ENCODE peak calls at places on chromosomes 16 and 17, in five cellular contexts. One of them, this sample, is unnamed.

GRCh38 chr17:78130080-78130438 is 512 bp upstream of the TMC8 start:
- DNase-seq in endothelial cell of umbilical vein: no peak
- DNase-seq in SK-N-MC: no peak
- DNase-seq in K562: peak; percentile 73
- DNase-seq in HepG2: no peak
- DNase-seq in this sample: no peak

GRCh38 chr16:20801278-20801677 is 5.0 kb downstream of the ERI2 start:
- DNase-seq in SK-N-MC: no peak
- DNase-seq in K562: no peak
- DNase-seq in endothelial cell of umbilical vein: no peak
- DNase-seq in HepG2: no peak
- DNase-seq in this sample: no peak

GRCh38 chr17:72434991-72435618 is 314.3 kb downstream of the SOX9 start:
- DNase-seq in HepG2: no peak
- DNase-seq in endothelial cell of umbilical vein: no peak
- DNase-seq in K562: no peak
- DNase-seq in SK-N-MC: no peak
- DNase-seq in this sample: no peak

GRCh38 chr17:77332034-77332971 is 191.5 kb downstream of the SEC14L1 start:
- DNase-seq in K562: no peak
- DNase-seq in HepG2: no peak
- DNase-seq in SK-N-MC: no peak
- DNase-seq in endothelial cell of umbilical vein: no peak
- DNase-seq in this sample: no peak

GRCh38 chr16:56424791-56425438 is 430 bp downstream of the AMFR start:
- DNase-seq in SK-N-MC: no peak
- DNase-seq in K562: peak; percentile 44
- DNase-seq in HepG2: no peak
- DNase-seq in endothelial cell of umbilical vein: peak; percentile 40
- DNase-seq in this sample: no peak

GRCh38 chr17:42535400-42536047 is 517 bp upstream of the NAGLU start:
- DNase-seq in HepG2: no peak
- DNase-seq in K562: no peak
- DNase-seq in SK-N-MC: no peak
- DNase-seq in endothelial cell of umbilical vein: no peak
- DNase-seq in this sample: no peak

GRCh38 chr16:89709716-89710480 is 8.4 kb upstream of the SPATA2L start:
- DNase-seq in endothelial cell of umbilical vein: no peak
- DNase-seq in SK-N-MC: no peak
- DNase-seq in HepG2: no peak
- DNase-seq in K562: peak; percentile 45
- DNase-seq in this sample: no peak

GRCh38 chr17:14052886-14053615 is 16.3 kb upstream of the COX10 start:
- DNase-seq in K562: no peak
- DNase-seq in HepG2: peak; percentile 84
- DNase-seq in endothelial cell of umbilical vein: no peak
- DNase-seq in SK-N-MC: no peak
- DNase-seq in this sample: no peak

GRCh38 chr16:1613728-1614225 is 1.6 kb downstream of the CRAMP1 start:
- DNase-seq in endothelial cell of umbilical vein: no peak
- DNase-seq in HepG2: no peak
- DNase-seq in SK-N-MC: no peak
- DNase-seq in K562: peak; percentile 40
- DNase-seq in this sample: no peak

GRCh38 chr17:2814499-2815341 is 18.5 kb downstream of the RAP1GAP2 start:
- DNase-seq in K562: no peak
- DNase-seq in HepG2: no peak
- DNase-seq in endothelial cell of umbilical vein: no peak
- DNase-seq in SK-N-MC: no peak
- DNase-seq in this sample: no peak

GRCh38 chr16:19502395-19503131 is 19.3 kb downstream of the GDE1 start:
- DNase-seq in endothelial cell of umbilical vein: peak; percentile 73
- DNase-seq in SK-N-MC: peak; percentile 73
- DNase-seq in HepG2: peak; percentile 84
- DNase-seq in K562: peak; percentile 67
- DNase-seq in this sample: peak; percentile 73

GRCh38 chr17:9644910-9645751 is at the start of gene USP43:
- DNase-seq in K562: peak; percentile 25
- DNase-seq in endothelial cell of umbilical vein: no peak
- DNase-seq in HepG2: peak; percentile 6
- DNase-seq in SK-N-MC: no peak
- DNase-seq in this sample: peak; percentile 32

GRCh38 chr17:77036841-77037381 is 103.9 kb upstream of the SEC14L1 start:
- DNase-seq in SK-N-MC: no peak
- DNase-seq in K562: peak; percentile 50
- DNase-seq in endothelial cell of umbilical vein: no peak
- DNase-seq in HepG2: no peak
- DNase-seq in this sample: no peak

GRCh38 chr16:75987323-75987722 is 261.0 kb upstream of the CPHXL start:
- DNase-seq in SK-N-MC: no peak
- DNase-seq in K562: no peak
- DNase-seq in endothelial cell of umbilical vein: no peak
- DNase-seq in HepG2: no peak
- DNase-seq in this sample: no peak

GRCh38 chr16:67881557-67882220 is 3.0 kb upstream of the NRN1L start:
- DNase-seq in SK-N-MC: no peak
- DNase-seq in HepG2: no peak
- DNase-seq in K562: no peak
- DNase-seq in endothelial cell of umbilical vein: no peak
- DNase-seq in this sample: no peak

GRCh38 chr17:57372156-57372555 is 115.8 kb downstream of the MSI2 start:
- DNase-seq in HepG2: peak; percentile 92
- DNase-seq in K562: no peak
- DNase-seq in SK-N-MC: no peak
- DNase-seq in endothelial cell of umbilical vein: peak; percentile 35
- DNase-seq in this sample: peak; percentile 75

GRCh38 chr17:63418540-63418939 is 27.6 kb downstream of the CYB561 start:
- DNase-seq in SK-N-MC: no peak
- DNase-seq in K562: no peak
- DNase-seq in HepG2: no peak
- DNase-seq in endothelial cell of umbilical vein: no peak
- DNase-seq in this sample: no peak

GRCh38 chr17:61354895-61355294 is 44.7 kb upstream of the TBX2 start:
- DNase-seq in K562: no peak
- DNase-seq in SK-N-MC: no peak
- DNase-seq in HepG2: no peak
- DNase-seq in endothelial cell of umbilical vein: no peak
- DNase-seq in this sample: no peak

GRCh38 chr17:66331038-66331816 is 28.8 kb downstream of the PRKCA start:
- DNase-seq in endothelial cell of umbilical vein: no peak
- DNase-seq in K562: peak; percentile 57
- DNase-seq in SK-N-MC: no peak
- DNase-seq in HepG2: no peak
- DNase-seq in this sample: no peak

GRCh38 chr17:61002316-61002736 is 324.7 kb downstream of the BCAS3 start:
- DNase-seq in HepG2: peak; percentile 41
- DNase-seq in endothelial cell of umbilical vein: peak; percentile 46
- DNase-seq in SK-N-MC: peak; percentile 8
- DNase-seq in K562: peak; percentile 6
- DNase-seq in this sample: peak; percentile 26

GRCh38 chr17:29565643-29566472 is 979 bp downstream of the ABHD15 start:
- DNase-seq in K562: no peak
- DNase-seq in endothelial cell of umbilical vein: peak; percentile 25
- DNase-seq in HepG2: peak; percentile 25
- DNase-seq in SK-N-MC: no peak
- DNase-seq in this sample: peak; percentile 22

GRCh38 chr16:56625140-56625942 is at the start of gene MT1E:
- DNase-seq in K562: no peak
- DNase-seq in HepG2: peak; percentile 63
- DNase-seq in endothelial cell of umbilical vein: peak; percentile 54
- DNase-seq in SK-N-MC: no peak
- DNase-seq in this sample: peak; percentile 77

GRCh38 chr17:8150194-8151119 is 1.7 kb downstream of the PER1 start:
- DNase-seq in HepG2: no peak
- DNase-seq in SK-N-MC: no peak
- DNase-seq in endothelial cell of umbilical vein: no peak
- DNase-seq in K562: no peak
- DNase-seq in this sample: no peak

GRCh38 chr16:75017670-75018525 is 19.1 kb downstream of the ZNRF1 start:
- DNase-seq in SK-N-MC: no peak
- DNase-seq in HepG2: no peak
- DNase-seq in K562: no peak
- DNase-seq in endothelial cell of umbilical vein: no peak
- DNase-seq in this sample: no peak

GRCh38 chr16:23534868-23535860 is 22.0 kb downstream of the EARS2 start:
- DNase-seq in HepG2: no peak
- DNase-seq in endothelial cell of umbilical vein: no peak
- DNase-seq in SK-N-MC: no peak
- DNase-seq in K562: no peak
- DNase-seq in this sample: no peak

GRCh38 chr17:78113804-78114785 is 14.5 kb downstream of the TMC6 start:
- DNase-seq in K562: no peak
- DNase-seq in endothelial cell of umbilical vein: no peak
- DNase-seq in HepG2: no peak
- DNase-seq in SK-N-MC: no peak
- DNase-seq in this sample: no peak

GRCh38 chr17:46212634-46213435 is 19.6 kb upstream of the KANSL1 start:
- DNase-seq in endothelial cell of umbilical vein: peak; percentile 83
- DNase-seq in SK-N-MC: peak; percentile 74
- DNase-seq in HepG2: peak; percentile 76
- DNase-seq in K562: peak; percentile 71
- DNase-seq in this sample: peak; percentile 48

GRCh38 chr17:82639628-82640027 is 8.6 kb downstream of the WDR45B start:
- DNase-seq in K562: no peak
- DNase-seq in HepG2: no peak
- DNase-seq in SK-N-MC: no peak
- DNase-seq in endothelial cell of umbilical vein: no peak
- DNase-seq in this sample: no peak

GRCh38 chr17:82633343-82633742 is 14.9 kb downstream of the WDR45B start:
- DNase-seq in SK-N-MC: no peak
- DNase-seq in endothelial cell of umbilical vein: no peak
- DNase-seq in HepG2: no peak
- DNase-seq in K562: no peak
- DNase-seq in this sample: no peak

GRCh38 chr17:82640046-82640445 is 8.2 kb downstream of the WDR45B start:
- DNase-seq in K562: no peak
- DNase-seq in endothelial cell of umbilical vein: no peak
- DNase-seq in SK-N-MC: no peak
- DNase-seq in HepG2: no peak
- DNase-seq in this sample: no peak

GRCh38 chr17:82638183-82638773 is 10.0 kb downstream of the WDR45B start:
- DNase-seq in K562: no peak
- DNase-seq in HepG2: no peak
- DNase-seq in SK-N-MC: no peak
- DNase-seq in endothelial cell of umbilical vein: no peak
- DNase-seq in this sample: no peak

GRCh38 chr17:82636626-82637598 is 11.3 kb downstream of the WDR45B start:
- DNase-seq in endothelial cell of umbilical vein: peak; percentile 22
- DNase-seq in SK-N-MC: no peak
- DNase-seq in HepG2: no peak
- DNase-seq in K562: no peak
- DNase-seq in this sample: no peak
- TF ChIP-seq POLR2AphosphoS5 in endothelial cell of umbilical vein: no peak
- TF ChIP-seq POLR2AphosphoS5 in SK-N-MC: no peak
- TF ChIP-seq POLR2AphosphoS5 in HepG2: peak; percentile 56
- TF ChIP-seq POLR2AphosphoS5 in K562: no peak
- TF ChIP-seq POLR2AphosphoS5 in this sample: no peak

DNA sequence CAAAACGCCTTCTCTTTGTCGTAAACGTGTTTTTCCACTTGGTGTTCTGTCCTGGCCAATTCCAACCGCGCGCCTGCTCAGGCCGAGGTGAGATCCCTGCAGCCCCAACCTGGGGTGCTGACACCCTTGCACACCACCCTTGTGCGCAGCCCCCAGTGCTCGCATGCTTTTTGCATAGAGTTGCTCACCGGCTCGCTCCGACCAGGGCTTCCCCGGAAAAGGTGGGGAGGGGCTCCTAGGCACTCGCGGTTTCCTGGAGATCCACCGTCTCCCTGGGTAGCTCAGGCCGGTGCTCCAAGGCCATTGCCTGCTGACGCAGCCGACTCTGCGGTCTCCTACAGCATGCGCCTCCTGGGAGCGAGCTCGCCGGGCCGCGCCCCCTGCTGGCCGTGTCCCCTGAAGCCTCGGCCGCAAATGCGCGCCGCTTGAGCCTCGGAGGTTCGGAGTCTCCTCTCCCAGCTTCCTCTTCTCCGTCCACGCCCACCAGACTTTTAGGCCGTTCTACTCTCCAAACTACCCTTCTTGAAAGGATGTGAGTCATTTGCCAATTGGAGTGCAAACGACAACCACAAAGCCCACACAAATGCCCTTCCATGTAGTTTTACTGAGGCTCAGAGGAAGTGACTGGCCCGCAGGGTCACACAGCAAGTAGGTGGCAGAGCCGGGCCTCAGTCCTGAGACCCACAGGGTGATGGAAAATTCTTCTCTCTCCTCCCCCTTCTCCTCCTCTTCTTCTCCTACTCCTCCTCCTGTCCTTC is 7.2 kb upstream of the PDP2 start:
- DNase-seq in endothelial cell of umbilical vein: peak; percentile 96
- DNase-seq in HepG2: peak; percentile 77
- DNase-seq in K562: peak; percentile 87
- DNase-seq in SK-N-MC: no peak
- DNase-seq in this sample: peak; percentile 89
- TF ChIP-seq EZH2 in endothelial cell of umbilical vein: no peak
- TF ChIP-seq EZH2 in HepG2: no peak
- TF ChIP-seq EZH2 in K562: no peak
- TF ChIP-seq EZH2 in SK-N-MC: no peak
- TF ChIP-seq EZH2 in this sample: no peak

GRCh38 chr16:6144441-6144840 is 1046.8 kb upstream of the EEF2KMT start:
- DNase-seq in SK-N-MC: no peak
- DNase-seq in K562: no peak
- DNase-seq in HepG2: no peak
- DNase-seq in endothelial cell of umbilical vein: no peak
- DNase-seq in this sample: no peak
- TF ChIP-seq POLR2AphosphoS5 in SK-N-MC: no peak
- TF ChIP-seq POLR2AphosphoS5 in K562: no peak
- TF ChIP-seq POLR2AphosphoS5 in HepG2: no peak
- TF ChIP-seq POLR2AphosphoS5 in endothelial cell of umbilical vein: no peak
- TF ChIP-seq POLR2AphosphoS5 in this sample: no peak

GRCh38 chr17:34579979-34580684 is 750 bp downstream of the TMEM132E start:
- DNase-seq in HepG2: no peak
- DNase-seq in endothelial cell of umbilical vein: peak; percentile 12
- DNase-seq in K562: no peak
- DNase-seq in SK-N-MC: no peak
- DNase-seq in this sample: no peak
- TF ChIP-seq EZH2 in HepG2: no peak
- TF ChIP-seq EZH2 in endothelial cell of umbilical vein: peak; percentile 8
- TF ChIP-seq EZH2 in K562: no peak
- TF ChIP-seq EZH2 in SK-N-MC: peak; percentile 83
- TF ChIP-seq EZH2 in this sample: no peak

GRCh38 chr16:88686062-88686438 is 257 bp downstream of the SNAI3 start:
- DNase-seq in SK-N-MC: no peak
- DNase-seq in HepG2: no peak
- DNase-seq in endothelial cell of umbilical vein: no peak
- DNase-seq in K562: peak; percentile 63
- DNase-seq in this sample: no peak

GRCh38 chr16:88685156-88686061 is 898 bp downstream of the SNAI3 start:
- DNase-seq in HepG2: no peak
- DNase-seq in K562: peak; percentile 69
- DNase-seq in SK-N-MC: no peak
- DNase-seq in endothelial cell of umbilical vein: no peak
- DNase-seq in this sample: no peak

GRCh38 chr16:88687676-88688012 is 1.3 kb upstream of the SNAI3 start:
- DNase-seq in endothelial cell of umbilical vein: no peak
- DNase-seq in K562: no peak
- DNase-seq in SK-N-MC: no peak
- DNase-seq in HepG2: no peak
- DNase-seq in this sample: no peak

GRCh38 chr16:88687254-88687576 is 908 bp upstream of the SNAI3 start:
- DNase-seq in K562: no peak
- DNase-seq in endothelial cell of umbilical vein: no peak
- DNase-seq in HepG2: no peak
- DNase-seq in SK-N-MC: no peak
- DNase-seq in this sample: no peak

GRCh38 chr16:88686439-88687253 is at the start of gene SNAI3:
- DNase-seq in HepG2: peak; percentile 76
- DNase-seq in K562: peak; percentile 97
- DNase-seq in SK-N-MC: no peak
- DNase-seq in endothelial cell of umbilical vein: peak; percentile 60
- DNase-seq in this sample: peak; percentile 51
- TF ChIP-seq POLR2AphosphoS5 in HepG2: no peak
- TF ChIP-seq POLR2AphosphoS5 in K562: peak; percentile 62
- TF ChIP-seq POLR2AphosphoS5 in SK-N-MC: no peak
- TF ChIP-seq POLR2AphosphoS5 in endothelial cell of umbilical vein: no peak
- TF ChIP-seq POLR2AphosphoS5 in this sample: no peak